ENCODE peak calls at places on chromosomes 6 and 20, in four cellular contexts. One of them, this sample, is unnamed.

GRCh38 chr6:138005846-138006245 is 101.4 kb downstream of the PERP start:
- DNase-seq in brain microvascular endothelial cell: no peak
- DNase-seq in CD4-positive, alpha-beta T cell: no peak
- DNase-seq in NCI-H1092 treated with DMSO at 0.1 percent for 48 hours: no peak
- DNase-seq in this sample: no peak

GRCh38 chr6:31094389-31094881 is 17.9 kb downstream of the C6orf15 start:
- DNase-seq in brain microvascular endothelial cell: no peak
- DNase-seq in CD4-positive, alpha-beta T cell: peak
- DNase-seq in NCI-H1092 treated with DMSO at 0.1 percent for 48 hours: no peak
- DNase-seq in this sample: no peak

GRCh38 chr20:24503352-24503931 is 34.0 kb downstream of the SYNDIG1 start:
- DNase-seq in brain microvascular endothelial cell: peak
- DNase-seq in CD4-positive, alpha-beta T cell: no peak
- DNase-seq in NCI-H1092 treated with DMSO at 0.1 percent for 48 hours: no peak
- DNase-seq in this sample: no peak

GRCh38 chr6:108337721-108338120 is 42.9 kb downstream of the AFG1L start:
- DNase-seq in brain microvascular endothelial cell: no peak
- DNase-seq in CD4-positive, alpha-beta T cell: no peak
- DNase-seq in NCI-H1092 treated with DMSO at 0.1 percent for 48 hours: no peak
- DNase-seq in this sample: no peak

GRCh38 chr6:912871-913663 is 220.1 kb upstream of the EXOC2 start:
- DNase-seq in brain microvascular endothelial cell: peak
- DNase-seq in CD4-positive, alpha-beta T cell: no peak
- DNase-seq in NCI-H1092 treated with DMSO at 0.1 percent for 48 hours: peak
- DNase-seq in this sample: no peak

GRCh38 chr6:127547215-127547614 is 28.1 kb upstream of the MTCL3 start:
- DNase-seq in brain microvascular endothelial cell: no peak
- DNase-seq in CD4-positive, alpha-beta T cell: no peak
- DNase-seq in NCI-H1092 treated with DMSO at 0.1 percent for 48 hours: no peak
- DNase-seq in this sample: no peak

GRCh38 chr6:68967549-68968300 is 332.6 kb downstream of the ADGRB3 start:
- DNase-seq in brain microvascular endothelial cell: peak
- DNase-seq in CD4-positive, alpha-beta T cell: peak
- DNase-seq in NCI-H1092 treated with DMSO at 0.1 percent for 48 hours: peak
- DNase-seq in this sample: peak

GRCh38 chr20:10910535-10911239 is 236.9 kb upstream of the JAG1 start:
- DNase-seq in brain microvascular endothelial cell: no peak
- DNase-seq in CD4-positive, alpha-beta T cell: no peak
- DNase-seq in NCI-H1092 treated with DMSO at 0.1 percent for 48 hours: peak
- DNase-seq in this sample: no peak

GRCh38 chr6:43173496-43174262 is 2.6 kb downstream of the SRF start:
- DNase-seq in brain microvascular endothelial cell: no peak
- DNase-seq in CD4-positive, alpha-beta T cell: no peak
- DNase-seq in NCI-H1092 treated with DMSO at 0.1 percent for 48 hours: no peak
- DNase-seq in this sample: peak

GRCh38 chr6:157514659-157515496 is 133.9 kb downstream of the ZDHHC14 start:
- DNase-seq in brain microvascular endothelial cell: peak
- DNase-seq in CD4-positive, alpha-beta T cell: no peak
- DNase-seq in NCI-H1092 treated with DMSO at 0.1 percent for 48 hours: no peak
- DNase-seq in this sample: no peak

GRCh38 chr20:1949306-1949705 is 44.6 kb downstream of the PDYN start:
- DNase-seq in brain microvascular endothelial cell: no peak
- DNase-seq in CD4-positive, alpha-beta T cell: no peak
- DNase-seq in NCI-H1092 treated with DMSO at 0.1 percent for 48 hours: no peak
- DNase-seq in this sample: no peak

GRCh38 chr6:114096553-114097172 is 125.7 kb upstream of the HDAC2 start:
- DNase-seq in brain microvascular endothelial cell: no peak
- DNase-seq in CD4-positive, alpha-beta T cell: no peak
- DNase-seq in NCI-H1092 treated with DMSO at 0.1 percent for 48 hours: peak
- DNase-seq in this sample: no peak

GRCh38 chr6:140773276-140773675 is 1359.4 kb upstream of the GJE1 start:
- DNase-seq in brain microvascular endothelial cell: peak
- DNase-seq in CD4-positive, alpha-beta T cell: no peak
- DNase-seq in NCI-H1092 treated with DMSO at 0.1 percent for 48 hours: no peak
- DNase-seq in this sample: no peak

GRCh38 chr6:166511316-166511715 is 75.2 kb downstream of the RAMACL start:
- DNase-seq in brain microvascular endothelial cell: no peak
- DNase-seq in CD4-positive, alpha-beta T cell: no peak
- DNase-seq in NCI-H1092 treated with DMSO at 0.1 percent for 48 hours: no peak
- DNase-seq in this sample: no peak

GRCh38 chr20:61146006-61146405 is 106.1 kb upstream of the CDH4 start:
- DNase-seq in brain microvascular endothelial cell: no peak
- DNase-seq in CD4-positive, alpha-beta T cell: no peak
- DNase-seq in NCI-H1092 treated with DMSO at 0.1 percent for 48 hours: no peak
- DNase-seq in this sample: no peak

GRCh38 chr20:44756011-44756688 is 10.5 kb downstream of the KCNK15 start:
- DNase-seq in brain microvascular endothelial cell: no peak
- DNase-seq in CD4-positive, alpha-beta T cell: no peak
- DNase-seq in NCI-H1092 treated with DMSO at 0.1 percent for 48 hours: no peak
- DNase-seq in this sample: no peak

GRCh38 chr6:29014729-29015608 is 9.9 kb upstream of the ZNF311 start:
- DNase-seq in brain microvascular endothelial cell: no peak
- DNase-seq in CD4-positive, alpha-beta T cell: no peak
- DNase-seq in NCI-H1092 treated with DMSO at 0.1 percent for 48 hours: no peak
- DNase-seq in this sample: peak

GRCh38 chr20:37670426-37670825 is 23.4 kb upstream of the CTNNBL1 start:
- DNase-seq in brain microvascular endothelial cell: no peak
- DNase-seq in CD4-positive, alpha-beta T cell: no peak
- DNase-seq in NCI-H1092 treated with DMSO at 0.1 percent for 48 hours: peak
- DNase-seq in this sample: no peak

GRCh38 chr6:149563203-149563927 is 2.8 kb upstream of the GINM1 start:
- DNase-seq in brain microvascular endothelial cell: peak
- DNase-seq in CD4-positive, alpha-beta T cell: no peak
- DNase-seq in NCI-H1092 treated with DMSO at 0.1 percent for 48 hours: no peak
- DNase-seq in this sample: no peak

GRCh38 chr6:133768656-133769295 is 120.1 kb upstream of the TCF21 start:
- DNase-seq in brain microvascular endothelial cell: no peak
- DNase-seq in CD4-positive, alpha-beta T cell: no peak
- DNase-seq in NCI-H1092 treated with DMSO at 0.1 percent for 48 hours: no peak
- DNase-seq in this sample: no peak

GRCh38 chr20:38804682-38805501 is 605 bp upstream of the PPP1R16B start:
- DNase-seq in brain microvascular endothelial cell: no peak
- DNase-seq in CD4-positive, alpha-beta T cell: peak
- DNase-seq in NCI-H1092 treated with DMSO at 0.1 percent for 48 hours: no peak
- DNase-seq in this sample: peak

GRCh38 chr6:31702819-31703716 is at the start of gene ABHD16A:
- DNase-seq in brain microvascular endothelial cell: peak
- DNase-seq in CD4-positive, alpha-beta T cell: peak
- DNase-seq in NCI-H1092 treated with DMSO at 0.1 percent for 48 hours: peak
- DNase-seq in this sample: peak

GRCh38 chr20:18059603-18060002 is 1.9 kb upstream of the OVOL2 start:
- DNase-seq in brain microvascular endothelial cell: no peak
- DNase-seq in CD4-positive, alpha-beta T cell: no peak
- DNase-seq in NCI-H1092 treated with DMSO at 0.1 percent for 48 hours: no peak
- DNase-seq in this sample: no peak

GRCh38 chr6:73521351-73522254 is 771 bp upstream of the EEF1A1 start:
- DNase-seq in brain microvascular endothelial cell: peak
- DNase-seq in CD4-positive, alpha-beta T cell: peak
- DNase-seq in NCI-H1092 treated with DMSO at 0.1 percent for 48 hours: peak
- DNase-seq in this sample: peak

GRCh38 chr20:726160-726559 is 42.1 kb downstream of the SLC52A3 start:
- DNase-seq in brain microvascular endothelial cell: no peak
- DNase-seq in CD4-positive, alpha-beta T cell: no peak
- DNase-seq in NCI-H1092 treated with DMSO at 0.1 percent for 48 hours: no peak
- DNase-seq in this sample: no peak

GRCh38 chr20:19885576-19885956 is 127.5 kb downstream of the RIN2 start:
- DNase-seq in brain microvascular endothelial cell: no peak
- DNase-seq in CD4-positive, alpha-beta T cell: no peak
- DNase-seq in NCI-H1092 treated with DMSO at 0.1 percent for 48 hours: no peak
- DNase-seq in this sample: no peak

GRCh38 chr6:166435574-166435973 is 52.8 kb upstream of the MPC1 start:
- DNase-seq in brain microvascular endothelial cell: no peak
- DNase-seq in CD4-positive, alpha-beta T cell: peak
- DNase-seq in NCI-H1092 treated with DMSO at 0.1 percent for 48 hours: no peak
- DNase-seq in this sample: peak

GRCh38 chr20:59743308-59743707 is 139.0 kb downstream of the PHACTR3 start:
- DNase-seq in brain microvascular endothelial cell: no peak
- DNase-seq in CD4-positive, alpha-beta T cell: no peak
- DNase-seq in NCI-H1092 treated with DMSO at 0.1 percent for 48 hours: no peak
- DNase-seq in this sample: no peak

GRCh38 chr20:38283236-38283635 is 20.7 kb upstream of the BPI start:
- DNase-seq in brain microvascular endothelial cell: no peak
- DNase-seq in CD4-positive, alpha-beta T cell: no peak
- DNase-seq in NCI-H1092 treated with DMSO at 0.1 percent for 48 hours: no peak
- DNase-seq in this sample: no peak

GRCh38 chr20:47389867-47390347 is 33.4 kb upstream of the ZMYND8 start:
- DNase-seq in brain microvascular endothelial cell: peak
- DNase-seq in CD4-positive, alpha-beta T cell: no peak
- DNase-seq in NCI-H1092 treated with DMSO at 0.1 percent for 48 hours: no peak
- DNase-seq in this sample: no peak

GRCh38 chr6:51045548-51045947 is 226.9 kb downstream of the TFAP2B start:
- DNase-seq in brain microvascular endothelial cell: no peak
- DNase-seq in CD4-positive, alpha-beta T cell: no peak
- DNase-seq in NCI-H1092 treated with DMSO at 0.1 percent for 48 hours: no peak
- DNase-seq in this sample: no peak

GRCh38 chr20:62876441-62876825 is 14.8 kb upstream of the TCFL5 start:
- DNase-seq in brain microvascular endothelial cell: no peak
- DNase-seq in CD4-positive, alpha-beta T cell: no peak
- DNase-seq in NCI-H1092 treated with DMSO at 0.1 percent for 48 hours: no peak
- DNase-seq in this sample: no peak